ENCODE peak calls at places on chromosomes 11 and 22, in eight cellular contexts. One of them, this sample, is unnamed.

GRCh38 chr22:28208797-28209196 is 289.7 kb upstream of the PITPNB start:
- DNase-seq in heart left ventricle: no peak
- DNase-seq in fibroblast of lung: no peak
- DNase-seq in RWPE1: no peak
- DNase-seq in testis: no peak
- DNase-seq in uterus: no peak
- DNase-seq in body of pancreas: no peak
- DNase-seq in mammary epithelial cell: no peak
- DNase-seq in this sample: no peak

GRCh38 chr11:78929092-78929905 is 354.6 kb upstream of the NARS2 start:
- DNase-seq in fibroblast of lung: no peak
- DNase-seq in mammary epithelial cell: no peak
- DNase-seq in RWPE1: no peak
- DNase-seq in uterus: no peak
- DNase-seq in heart left ventricle: no peak
- DNase-seq in body of pancreas: no peak
- DNase-seq in testis: no peak
- DNase-seq in this sample: no peak

GRCh38 chr22:42138972-42139371 is 8.4 kb upstream of the CYP2D6 start:
- DNase-seq in mammary epithelial cell: no peak
- DNase-seq in uterus: no peak
- DNase-seq in fibroblast of lung: no peak
- DNase-seq in heart left ventricle: no peak
- DNase-seq in testis: no peak
- DNase-seq in body of pancreas: no peak
- DNase-seq in RWPE1: no peak
- DNase-seq in this sample: no peak

GRCh38 chr11:124638500-124638899 is 15.8 kb downstream of the TBRG1 start:
- DNase-seq in fibroblast of lung: no peak
- DNase-seq in body of pancreas: no peak
- DNase-seq in uterus: no peak
- DNase-seq in testis: no peak
- DNase-seq in heart left ventricle: no peak
- DNase-seq in mammary epithelial cell: no peak
- DNase-seq in RWPE1: no peak
- DNase-seq in this sample: no peak

GRCh38 chr11:61730222-61730994 is 22.0 kb upstream of the MYRF start:
- DNase-seq in RWPE1: peak
- DNase-seq in heart left ventricle: no peak
- DNase-seq in testis: no peak
- DNase-seq in body of pancreas: peak
- DNase-seq in fibroblast of lung: no peak
- DNase-seq in mammary epithelial cell: peak
- DNase-seq in uterus: no peak
- DNase-seq in this sample: peak

GRCh38 chr22:29004647-29005371 is 56.8 kb downstream of the C22orf31 start:
- DNase-seq in mammary epithelial cell: no peak
- DNase-seq in testis: peak
- DNase-seq in heart left ventricle: peak
- DNase-seq in RWPE1: no peak
- DNase-seq in uterus: peak
- DNase-seq in fibroblast of lung: peak
- DNase-seq in body of pancreas: peak
- DNase-seq in this sample: peak

GRCh38 chr22:29096736-29097669 is 24.2 kb downstream of the KREMEN1 start:
- DNase-seq in mammary epithelial cell: no peak
- DNase-seq in heart left ventricle: peak
- DNase-seq in fibroblast of lung: peak
- DNase-seq in RWPE1: no peak
- DNase-seq in uterus: no peak
- DNase-seq in testis: peak
- DNase-seq in body of pancreas: peak
- DNase-seq in this sample: no peak

GRCh38 chr11:83285771-83286528 is at the start of gene CCDC90B:
- DNase-seq in fibroblast of lung: peak
- DNase-seq in uterus: peak
- DNase-seq in mammary epithelial cell: peak
- DNase-seq in heart left ventricle: peak
- DNase-seq in RWPE1: peak
- DNase-seq in testis: peak
- DNase-seq in body of pancreas: peak
- DNase-seq in this sample: peak

GRCh38 chr11:86596861-86597632 is 75.4 kb downstream of the ME3 start:
- DNase-seq in fibroblast of lung: no peak
- DNase-seq in body of pancreas: no peak
- DNase-seq in heart left ventricle: peak
- DNase-seq in testis: no peak
- DNase-seq in mammary epithelial cell: no peak
- DNase-seq in uterus: no peak
- DNase-seq in RWPE1: no peak
- DNase-seq in this sample: no peak

GRCh38 chr11:19676508-19677379 is 35.9 kb upstream of the NAV2 start:
- DNase-seq in mammary epithelial cell: no peak
- DNase-seq in heart left ventricle: peak
- DNase-seq in fibroblast of lung: no peak
- DNase-seq in testis: no peak
- DNase-seq in uterus: no peak
- DNase-seq in body of pancreas: no peak
- DNase-seq in RWPE1: no peak
- DNase-seq in this sample: no peak

DNA sequence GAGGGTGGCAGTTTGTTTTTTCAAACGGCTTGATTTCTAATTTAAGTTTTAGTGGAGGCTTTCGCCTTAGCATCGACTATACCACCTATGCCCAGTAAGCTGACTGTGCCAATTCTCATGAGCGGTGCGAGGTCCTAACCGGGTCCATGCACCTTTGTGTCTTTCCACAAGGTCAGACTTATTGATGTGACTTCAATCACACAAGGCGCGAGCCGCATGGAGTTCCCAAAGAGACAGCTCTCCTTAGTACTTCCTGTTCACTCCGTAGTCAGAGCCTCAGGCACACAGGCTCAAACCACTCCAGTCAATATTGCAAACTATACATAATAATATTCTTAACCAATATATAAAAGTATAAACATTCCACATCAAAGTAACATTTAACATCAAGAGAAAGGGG is 18.2 kb downstream of the ST14 start:
- DNase-seq in uterus: no peak
- DNase-seq in body of pancreas: no peak
- DNase-seq in mammary epithelial cell: no peak
- DNase-seq in RWPE1: no peak
- DNase-seq in testis: no peak
- DNase-seq in fibroblast of lung: no peak
- DNase-seq in heart left ventricle: no peak
- DNase-seq in this sample: no peak
- H3K27ac ChIP-seq in uterus: no peak
- H3K27ac ChIP-seq in body of pancreas: peak
- H3K27ac ChIP-seq in mammary epithelial cell: peak
- H3K27ac ChIP-seq in RWPE1: no peak
- H3K27ac ChIP-seq in testis: no peak
- H3K27ac ChIP-seq in fibroblast of lung: no peak
- H3K27ac ChIP-seq in heart left ventricle: peak
- H3K27ac ChIP-seq in this sample: no peak

DNA sequence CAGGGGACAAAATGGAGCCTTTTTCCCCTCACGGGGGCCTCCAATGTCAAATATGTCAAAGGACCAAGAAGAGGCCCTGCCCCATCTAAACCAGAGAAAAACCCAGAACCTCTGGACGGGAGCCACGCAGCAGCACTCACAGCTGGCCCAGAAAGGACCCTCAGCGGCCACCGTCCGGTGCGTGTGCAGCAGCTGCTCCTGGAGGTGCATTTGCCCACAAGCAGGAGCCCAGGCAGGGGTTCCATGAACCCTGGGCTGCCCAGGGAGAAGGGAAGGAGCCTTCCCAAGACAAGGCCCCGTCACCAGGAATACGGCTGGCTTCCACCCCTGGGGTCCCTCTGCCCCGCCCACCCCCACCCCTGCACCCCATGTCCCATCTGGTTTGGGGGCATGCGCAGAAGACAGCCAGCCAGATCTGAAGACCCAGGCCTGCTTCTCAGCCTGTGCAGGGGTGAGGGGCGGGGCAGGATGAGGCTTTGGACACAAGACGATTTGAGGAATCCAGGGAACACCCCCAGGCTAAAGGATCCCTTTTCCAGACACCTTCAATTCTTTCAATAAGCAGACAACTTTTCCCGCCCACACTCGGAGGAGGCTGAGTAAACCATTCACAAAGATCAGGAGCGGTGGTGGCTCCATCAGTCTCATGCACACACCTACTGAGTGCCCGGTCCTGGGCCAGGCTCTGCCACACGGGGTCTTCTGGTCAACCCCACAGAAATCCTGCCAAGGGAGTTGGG is 423.0 kb downstream of the SHANK2 start:
- DNase-seq in RWPE1: no peak
- DNase-seq in heart left ventricle: no peak
- DNase-seq in fibroblast of lung: no peak
- DNase-seq in mammary epithelial cell: no peak
- DNase-seq in uterus: no peak
- DNase-seq in testis: no peak
- DNase-seq in body of pancreas: no peak
- DNase-seq in this sample: no peak
- TF ChIP-seq CTCF in RWPE1: no peak
- TF ChIP-seq CTCF in heart left ventricle: no peak
- TF ChIP-seq CTCF in fibroblast of lung: no peak
- TF ChIP-seq CTCF in mammary epithelial cell: no peak
- TF ChIP-seq CTCF in uterus: no peak
- TF ChIP-seq CTCF in testis: no peak
- TF ChIP-seq CTCF in body of pancreas: no peak
- TF ChIP-seq CTCF in this sample: no peak

GRCh38 chr11:35030716-35031213 is 108.2 kb upstream of the CD44 start:
- DNase-seq in fibroblast of lung: peak
- DNase-seq in heart left ventricle: peak
- DNase-seq in body of pancreas: peak
- DNase-seq in mammary epithelial cell: peak
- DNase-seq in testis: peak
- DNase-seq in RWPE1: peak
- DNase-seq in uterus: peak
- DNase-seq in this sample: peak
- H3K27ac ChIP-seq in fibroblast of lung: peak
- H3K27ac ChIP-seq in heart left ventricle: peak
- H3K27ac ChIP-seq in body of pancreas: no peak
- H3K27ac ChIP-seq in mammary epithelial cell: peak
- H3K27ac ChIP-seq in testis: no peak
- H3K27ac ChIP-seq in RWPE1: peak
- H3K27ac ChIP-seq in uterus: peak
- H3K27ac ChIP-seq in this sample: peak

GRCh38 chr11:119671561-119672015 is 57.4 kb downstream of the NECTIN1 start:
- DNase-seq in body of pancreas: peak
- DNase-seq in heart left ventricle: peak
- DNase-seq in uterus: peak
- DNase-seq in testis: no peak
- DNase-seq in RWPE1: no peak
- DNase-seq in fibroblast of lung: peak
- DNase-seq in mammary epithelial cell: no peak
- DNase-seq in this sample: peak

GRCh38 chr11:119672597-119672996 is 56.4 kb downstream of the NECTIN1 start:
- DNase-seq in heart left ventricle: no peak
- DNase-seq in mammary epithelial cell: no peak
- DNase-seq in uterus: no peak
- DNase-seq in testis: no peak
- DNase-seq in RWPE1: no peak
- DNase-seq in body of pancreas: peak
- DNase-seq in fibroblast of lung: no peak
- DNase-seq in this sample: no peak

GRCh38 chr11:119676461-119677020 is 52.5 kb downstream of the NECTIN1 start:
- DNase-seq in heart left ventricle: no peak
- DNase-seq in body of pancreas: no peak
- DNase-seq in uterus: no peak
- DNase-seq in mammary epithelial cell: no peak
- DNase-seq in fibroblast of lung: peak
- DNase-seq in testis: no peak
- DNase-seq in RWPE1: no peak
- DNase-seq in this sample: no peak

GRCh38 chr11:119671048-119671447 is 58.0 kb downstream of the NECTIN1 start:
- DNase-seq in uterus: peak
- DNase-seq in fibroblast of lung: peak
- DNase-seq in mammary epithelial cell: no peak
- DNase-seq in body of pancreas: peak
- DNase-seq in testis: peak
- DNase-seq in heart left ventricle: peak
- DNase-seq in RWPE1: no peak
- DNase-seq in this sample: no peak

GRCh38 chr11:119673389-119674336 is 55.3 kb downstream of the NECTIN1 start:
- DNase-seq in uterus: no peak
- DNase-seq in fibroblast of lung: no peak
- DNase-seq in heart left ventricle: no peak
- DNase-seq in testis: peak
- DNase-seq in RWPE1: no peak
- DNase-seq in mammary epithelial cell: no peak
- DNase-seq in body of pancreas: peak
- DNase-seq in this sample: no peak
- TF ChIP-seq CTCF in uterus: no peak
- TF ChIP-seq CTCF in fibroblast of lung: no peak
- TF ChIP-seq CTCF in heart left ventricle: no peak
- TF ChIP-seq CTCF in testis: no peak
- TF ChIP-seq CTCF in RWPE1: no peak
- TF ChIP-seq CTCF in mammary epithelial cell: no peak
- TF ChIP-seq CTCF in body of pancreas: no peak
- TF ChIP-seq CTCF in this sample: no peak

GRCh38 chr11:133842730-133843129 is 2.6 kb downstream of the SPATA19 start:
- DNase-seq in heart left ventricle: no peak
- DNase-seq in fibroblast of lung: no peak
- DNase-seq in testis: no peak
- DNase-seq in uterus: no peak
- DNase-seq in mammary epithelial cell: no peak
- DNase-seq in body of pancreas: no peak
- DNase-seq in RWPE1: no peak
- DNase-seq in this sample: no peak
- H3K27ac ChIP-seq in heart left ventricle: no peak
- H3K27ac ChIP-seq in fibroblast of lung: no peak
- H3K27ac ChIP-seq in testis: no peak
- H3K27ac ChIP-seq in uterus: no peak
- H3K27ac ChIP-seq in mammary epithelial cell: no peak
- H3K27ac ChIP-seq in body of pancreas: no peak
- H3K27ac ChIP-seq in RWPE1: no peak
- H3K27ac ChIP-seq in this sample: no peak

GRCh38 chr22:37213941-37214340 is 1.7 kb upstream of the SSTR3 start:
- DNase-seq in mammary epithelial cell: no peak
- DNase-seq in RWPE1: no peak
- DNase-seq in testis: no peak
- DNase-seq in fibroblast of lung: no peak
- DNase-seq in heart left ventricle: no peak
- DNase-seq in body of pancreas: no peak
- DNase-seq in uterus: no peak
- DNase-seq in this sample: peak
- TF ChIP-seq CTCF in mammary epithelial cell: no peak
- TF ChIP-seq CTCF in RWPE1: no peak
- TF ChIP-seq CTCF in testis: no peak
- TF ChIP-seq CTCF in fibroblast of lung: no peak
- TF ChIP-seq CTCF in heart left ventricle: no peak
- TF ChIP-seq CTCF in body of pancreas: no peak
- TF ChIP-seq CTCF in uterus: no peak
- TF ChIP-seq CTCF in this sample: no peak

GRCh38 chr11:11845066-11845465 is 3.3 kb downstream of the USP47 start:
- DNase-seq in RWPE1: peak
- DNase-seq in fibroblast of lung: no peak
- DNase-seq in uterus: no peak
- DNase-seq in body of pancreas: peak
- DNase-seq in mammary epithelial cell: peak
- DNase-seq in testis: no peak
- DNase-seq in heart left ventricle: no peak
- DNase-seq in this sample: no peak
- H3K27ac ChIP-seq in RWPE1: no peak
- H3K27ac ChIP-seq in fibroblast of lung: no peak
- H3K27ac ChIP-seq in uterus: peak
- H3K27ac ChIP-seq in body of pancreas: peak
- H3K27ac ChIP-seq in mammary epithelial cell: peak
- H3K27ac ChIP-seq in testis: peak
- H3K27ac ChIP-seq in heart left ventricle: peak
- H3K27ac ChIP-seq in this sample: peak